ENCODE peak calls at places on chromosome 4, in seven cellular contexts. J, S, G, R, Z, A and V are unnamed samples.

GRCh38 chr4:73620115-73620792 is at the start of gene RASSF6:
- DNase-seq in J (peak), S (no peak), G (no peak), R (peak), Z (peak), A (no peak), V (peak)

GRCh38 chr4:115687356-115687755 is 573.9 kb upstream of the NDST4 start:
- DNase-seq in J (no peak), S (no peak), G (no peak), R (no peak), Z (no peak), A (no peak), V (peak)

GRCh38 chr4:25884040-25884788 is 21.4 kb upstream of the SEL1L3 start:
- DNase-seq in J (no peak), S (no peak), G (peak), R (no peak), Z (no peak), A (no peak), V (peak)

GRCh38 chr4:109243871-109244270 is 58.6 kb downstream of the COL25A1 start:
- DNase-seq in J (no peak), S (no peak), G (no peak), R (no peak), Z (no peak), A (no peak), V (no peak)

GRCh38 chr4:125013891-125014290 is 300.9 kb upstream of the FAT4 start:
- DNase-seq in J (no peak), S (peak), G (no peak), R (no peak), Z (peak), A (no peak), V (peak)

GRCh38 chr4:182802621-182803020 is 114.6 kb downstream of the DCTD start:
- DNase-seq in J (no peak), S (no peak), G (no peak), R (no peak), Z (no peak), A (no peak), V (no peak)

GRCh38 chr4:111689214-111689613 is 456.0 kb upstream of the FAM241A start:
- DNase-seq in J (peak), S (peak), G (no peak), R (no peak), Z (no peak), A (peak), V (peak)

GRCh38 chr4:985123-985830 is 1.6 kb upstream of the IDUA start:
- DNase-seq in J (peak), S (no peak), G (no peak), R (peak), Z (peak), A (no peak), V (no peak)

GRCh38 chr4:113837397-113837796 is 75.9 kb upstream of the CAMK2D start:
- DNase-seq in J (no peak), S (peak), G (no peak), R (peak), Z (no peak), A (peak), V (peak)

GRCh38 chr4:183987529-183987946 is 82.4 kb downstream of the STOX2 start:
- DNase-seq in J (peak), S (peak), G (no peak), R (no peak), Z (peak), A (peak), V (peak)

GRCh38 chr4:17787315-17787714 is 5.9 kb upstream of the FAM184B start:
- DNase-seq in J (no peak), S (peak), G (no peak), R (no peak), Z (no peak), A (no peak), V (peak)

GRCh38 chr4:24067781-24068193 is 177.9 kb upstream of the PPARGC1A start:
- DNase-seq in J (peak), S (peak), G (no peak), R (no peak), Z (no peak), A (no peak), V (peak)

GRCh38 chr4:25058796-25059195 is 28.1 kb upstream of the LGI2 start:
- DNase-seq in J (no peak), S (no peak), G (no peak), R (peak), Z (no peak), A (no peak), V (no peak)

GRCh38 chr4:62806786-62807185 is 1602.5 kb downstream of the TECRL start:
- DNase-seq in J (no peak), S (no peak), G (no peak), R (no peak), Z (no peak), A (no peak), V (no peak)

GRCh38 chr4:20046179-20046578 is 205.5 kb upstream of the SLIT2 start:
- DNase-seq in J (no peak), S (peak), G (no peak), R (no peak), Z (no peak), A (no peak), V (no peak)

GRCh38 chr4:98626350-98626749 is 32.1 kb downstream of the TSPAN5 start:
- DNase-seq in J (no peak), S (peak), G (no peak), R (no peak), Z (no peak), A (peak), V (peak)

GRCh38 chr4:54902261-54902660 is 223.1 kb downstream of the KDR start:
- DNase-seq in J (no peak), S (peak), G (no peak), R (no peak), Z (no peak), A (peak), V (peak)

GRCh38 chr4:111605111-111605510 is 540.1 kb upstream of the FAM241A start:
- DNase-seq in J (no peak), S (no peak), G (no peak), R (no peak), Z (no peak), A (no peak), V (peak)

GRCh38 chr4:1752284-1753041 is 31.1 kb downstream of the TACC3 start:
- DNase-seq in J (no peak), S (peak), G (no peak), R (no peak), Z (peak), A (no peak), V (no peak)

GRCh38 chr4:8580321-8581093 is at the start of gene GPR78:
- DNase-seq in J (peak), S (no peak), G (peak), R (no peak), Z (peak), A (no peak), V (peak)

GRCh38 chr4:51867689-51868448 is 24.9 kb downstream of the DCUN1D4 start:
- DNase-seq in J (no peak), S (no peak), G (no peak), R (no peak), Z (no peak), A (no peak), V (no peak)

GRCh38 chr4:187992971-187993370 is 2.6 kb upstream of the ZFP42 start:
- DNase-seq in J (no peak), S (no peak), G (no peak), R (no peak), Z (peak), A (no peak), V (no peak)

GRCh38 chr4:176385601-176386000 is 65.8 kb downstream of the SPCS3 start:
- DNase-seq in J (no peak), S (no peak), G (no peak), R (no peak), Z (no peak), A (no peak), V (no peak)

GRCh38 chr4:33453916-33454315 is 2733.7 kb downstream of the PCDH7 start:
- DNase-seq in J (no peak), S (no peak), G (no peak), R (no peak), Z (no peak), A (no peak), V (peak)

GRCh38 chr4:87053802-87054767 is 119.3 kb downstream of the AFF1 start:
- DNase-seq in J (no peak), S (no peak), G (no peak), R (no peak), Z (no peak), A (no peak), V (no peak)

GRCh38 chr4:74410741-74411140 is 34.2 kb upstream of the AREG start:
- DNase-seq in J (no peak), S (peak), G (no peak), R (no peak), Z (no peak), A (no peak), V (no peak)

GRCh38 chr4:117064297-117064696 is 21.1 kb downstream of the TRAM1L1 start:
- DNase-seq in J (no peak), S (peak), G (no peak), R (no peak), Z (no peak), A (no peak), V (peak)

GRCh38 chr4:101420661-101421060 is 73.3 kb upstream of the PPP3CA start:
- DNase-seq in J (no peak), S (no peak), G (no peak), R (no peak), Z (no peak), A (no peak), V (peak)

GRCh38 chr4:38686682-38687081 is 22.7 kb downstream of the KLF3 start:
- DNase-seq in J (no peak), S (no peak), G (no peak), R (no peak), Z (no peak), A (no peak), V (no peak)